ENCODE peak calls at places on chromosomes 3 and 15, in six cellular contexts. One of them, this sample, is unnamed.

GRCh38 chr3:115960799-115961198 is 337.5 kb downstream of the GAP43 start:
- DNase-seq in GM12878: no peak
- DNase-seq in SK-N-SH: peak; percentile 45
- DNase-seq in HepG2: no peak
- DNase-seq in A549: no peak
- DNase-seq in K562: no peak
- DNase-seq in this sample: no peak

GRCh38 chr3:12139111-12139511 is 19.6 kb downstream of the TIMP4 start:
- DNase-seq in HepG2: peak; percentile 33
- DNase-seq in K562: no peak
- DNase-seq in GM12878: no peak
- DNase-seq in A549: peak; percentile 43
- DNase-seq in SK-N-SH: peak; percentile 35
- DNase-seq in this sample: peak; percentile 23

GRCh38 chr3:141410408-141410807 is 42.1 kb downstream of the ZBTB38 start:
- DNase-seq in HepG2: no peak
- DNase-seq in GM12878: no peak
- DNase-seq in K562: no peak
- DNase-seq in A549: no peak
- DNase-seq in SK-N-SH: no peak
- DNase-seq in this sample: no peak

GRCh38 chr3:186882881-186883685 is 40.6 kb downstream of the ADIPOQ start:
- DNase-seq in A549: peak; percentile 46
- DNase-seq in SK-N-SH: peak; percentile 63
- DNase-seq in K562: peak; percentile 47
- DNase-seq in HepG2: peak; percentile 65
- DNase-seq in GM12878: no peak
- DNase-seq in this sample: no peak

GRCh38 chr3:109952924-109953323 is 615.6 kb upstream of the DPPA4 start:
- DNase-seq in HepG2: no peak
- DNase-seq in K562: no peak
- DNase-seq in A549: no peak
- DNase-seq in SK-N-SH: no peak
- DNase-seq in GM12878: no peak
- DNase-seq in this sample: no peak

GRCh38 chr15:74692327-74692726 is 3.5 kb downstream of the EDC3 start:
- DNase-seq in SK-N-SH: no peak
- DNase-seq in HepG2: no peak
- DNase-seq in GM12878: no peak
- DNase-seq in A549: no peak
- DNase-seq in K562: no peak
- DNase-seq in this sample: no peak

GRCh38 chr3:194691481-194692281 is 6.0 kb downstream of the FAM43A start:
- DNase-seq in GM12878: peak; percentile 85
- DNase-seq in K562: no peak
- DNase-seq in SK-N-SH: peak; percentile 83
- DNase-seq in HepG2: no peak
- DNase-seq in A549: no peak
- DNase-seq in this sample: no peak

GRCh38 chr15:70257573-70258220 is 160.0 kb upstream of the TLE3 start:
- DNase-seq in GM12878: no peak
- DNase-seq in SK-N-SH: no peak
- DNase-seq in HepG2: no peak
- DNase-seq in A549: no peak
- DNase-seq in K562: no peak
- DNase-seq in this sample: no peak

GRCh38 chr3:101861978-101862421 is 12.7 kb downstream of the NFKBIZ start:
- DNase-seq in GM12878: no peak
- DNase-seq in SK-N-SH: no peak
- DNase-seq in K562: no peak
- DNase-seq in A549: no peak
- DNase-seq in HepG2: no peak
- DNase-seq in this sample: no peak

GRCh38 chr3:125140011-125140813 is 72.3 kb downstream of the SLC12A8 start:
- DNase-seq in GM12878: no peak
- DNase-seq in HepG2: no peak
- DNase-seq in K562: no peak
- DNase-seq in SK-N-SH: no peak
- DNase-seq in A549: no peak
- DNase-seq in this sample: no peak

GRCh38 chr3:145903472-145904013 is 257.4 kb downstream of the PLOD2 start:
- DNase-seq in K562: no peak
- DNase-seq in SK-N-SH: no peak
- DNase-seq in HepG2: no peak
- DNase-seq in GM12878: no peak
- DNase-seq in A549: no peak
- DNase-seq in this sample: no peak
- TF ChIP-seq CHD2 in K562: no peak
- TF ChIP-seq CHD2 in SK-N-SH: no peak
- TF ChIP-seq CHD2 in HepG2: no peak
- TF ChIP-seq CHD2 in GM12878: no peak
- TF ChIP-seq CHD2 in A549: no peak
- TF ChIP-seq CHD2 in this sample: no peak

GRCh38 chr3:61563614-61564404 is 2.4 kb downstream of the PTPRG start:
- DNase-seq in K562: no peak
- DNase-seq in HepG2: no peak
- DNase-seq in SK-N-SH: peak; percentile 36
- DNase-seq in A549: no peak
- DNase-seq in GM12878: no peak
- DNase-seq in this sample: peak; percentile 50

GRCh38 chr3:61561374-61562041 is at the start of gene PTPRG:
- DNase-seq in HepG2: peak; percentile 82
- DNase-seq in SK-N-SH: peak; percentile 91
- DNase-seq in K562: no peak
- DNase-seq in A549: peak; percentile 68
- DNase-seq in GM12878: no peak
- DNase-seq in this sample: peak; percentile 61

GRCh38 chr3:61560452-61561373 is 658 bp upstream of the PTPRG start:
- DNase-seq in HepG2: peak; percentile 81
- DNase-seq in SK-N-SH: peak; percentile 68
- DNase-seq in A549: peak; percentile 57
- DNase-seq in GM12878: no peak
- DNase-seq in K562: no peak
- DNase-seq in this sample: peak; percentile 87

GRCh38 chr3:61562810-61563613 is 1.6 kb downstream of the PTPRG start:
- DNase-seq in K562: no peak
- DNase-seq in A549: peak; percentile 7
- DNase-seq in SK-N-SH: peak; percentile 60
- DNase-seq in HepG2: peak; percentile 20
- DNase-seq in GM12878: no peak
- DNase-seq in this sample: peak; percentile 57

GRCh38 chr3:61562042-61562809 is 855 bp downstream of the PTPRG start:
- DNase-seq in A549: peak; percentile 10
- DNase-seq in SK-N-SH: peak; percentile 74
- DNase-seq in K562: no peak
- DNase-seq in HepG2: no peak
- DNase-seq in GM12878: no peak
- DNase-seq in this sample: no peak
- TF ChIP-seq CHD2 in A549: no peak
- TF ChIP-seq CHD2 in SK-N-SH: no peak
- TF ChIP-seq CHD2 in K562: no peak
- TF ChIP-seq CHD2 in HepG2: no peak
- TF ChIP-seq CHD2 in GM12878: no peak
- TF ChIP-seq CHD2 in this sample: no peak

DNA sequence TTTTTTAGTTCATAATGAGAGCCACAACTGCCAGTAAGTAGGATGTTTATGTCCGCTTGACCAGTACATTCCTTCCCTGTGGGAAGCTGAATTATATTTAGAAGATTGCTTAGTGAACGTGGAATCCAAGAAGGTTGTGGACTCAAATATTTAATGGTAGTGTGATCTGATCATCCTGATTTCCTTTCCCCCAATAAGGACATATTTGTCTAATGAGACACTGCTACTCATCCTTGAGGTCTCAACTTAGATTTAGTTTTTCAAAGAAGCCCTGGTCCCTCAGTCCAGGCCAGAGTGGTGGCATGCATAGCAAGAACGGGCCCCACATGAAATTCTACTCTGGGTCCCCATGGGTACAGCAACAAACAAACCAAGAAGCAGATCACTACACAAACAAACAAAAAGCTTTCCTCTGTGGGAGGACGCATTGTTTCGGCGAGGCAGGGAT is 60.8 kb downstream of the USP13 start:
- DNase-seq in K562: no peak
- DNase-seq in A549: no peak
- DNase-seq in HepG2: no peak
- DNase-seq in GM12878: no peak
- DNase-seq in SK-N-SH: no peak
- DNase-seq in this sample: no peak
- TF ChIP-seq CHD2 in K562: no peak
- TF ChIP-seq CHD2 in A549: no peak
- TF ChIP-seq CHD2 in HepG2: no peak
- TF ChIP-seq CHD2 in GM12878: no peak
- TF ChIP-seq CHD2 in SK-N-SH: no peak
- TF ChIP-seq CHD2 in this sample: no peak

GRCh38 chr3:160473233-160473632 is 23.6 kb upstream of the TRIM59 start:
- DNase-seq in SK-N-SH: no peak
- DNase-seq in HepG2: no peak
- DNase-seq in K562: no peak
- DNase-seq in A549: no peak
- DNase-seq in GM12878: no peak
- DNase-seq in this sample: no peak

GRCh38 chr3:160473978-160474377 is 24.4 kb upstream of the TRIM59 start:
- DNase-seq in HepG2: no peak
- DNase-seq in K562: no peak
- DNase-seq in GM12878: no peak
- DNase-seq in SK-N-SH: peak; percentile 71
- DNase-seq in A549: no peak
- DNase-seq in this sample: no peak

GRCh38 chr3:160474416-160474838 is 24.8 kb upstream of the TRIM59 start:
- DNase-seq in SK-N-SH: peak; percentile 27
- DNase-seq in A549: no peak
- DNase-seq in HepG2: no peak
- DNase-seq in K562: no peak
- DNase-seq in GM12878: no peak
- DNase-seq in this sample: no peak

GRCh38 chr3:160471892-160472291 is 22.3 kb upstream of the TRIM59 start:
- DNase-seq in K562: no peak
- DNase-seq in HepG2: no peak
- DNase-seq in GM12878: no peak
- DNase-seq in A549: no peak
- DNase-seq in SK-N-SH: no peak
- DNase-seq in this sample: no peak

DNA sequence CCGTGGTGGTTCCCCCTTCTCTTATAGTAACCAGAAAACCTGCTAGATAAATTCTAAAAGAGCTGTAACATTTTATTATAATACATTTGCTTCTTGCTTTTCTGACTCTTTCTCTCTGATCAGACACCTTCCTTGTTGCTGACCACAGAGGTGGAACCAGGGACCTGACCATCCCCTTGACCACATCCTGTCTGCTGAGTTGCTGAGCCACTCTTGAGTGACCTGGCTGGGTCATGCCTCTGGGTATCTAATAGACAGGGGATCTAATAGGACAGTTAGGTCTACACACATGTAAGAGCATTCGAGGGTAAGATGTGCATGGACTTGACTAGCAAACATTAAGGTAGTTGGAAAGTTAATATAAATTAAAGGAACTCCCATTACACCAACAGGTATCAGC is 22.8 kb upstream of the TRIM59 start:
- DNase-seq in A549: no peak
- DNase-seq in HepG2: no peak
- DNase-seq in GM12878: no peak
- DNase-seq in K562: no peak
- DNase-seq in SK-N-SH: no peak
- DNase-seq in this sample: no peak
- TF ChIP-seq CHD2 in A549: no peak
- TF ChIP-seq CHD2 in HepG2: no peak
- TF ChIP-seq CHD2 in GM12878: no peak
- TF ChIP-seq CHD2 in K562: no peak
- TF ChIP-seq CHD2 in SK-N-SH: no peak
- TF ChIP-seq CHD2 in this sample: no peak

GRCh38 chr3:177281292-177281942 is 84.1 kb upstream of the TBL1XR1 start:
- DNase-seq in K562: no peak
- DNase-seq in SK-N-SH: no peak
- DNase-seq in A549: no peak
- DNase-seq in GM12878: no peak
- DNase-seq in HepG2: no peak
- DNase-seq in this sample: no peak
- TF ChIP-seq CHD2 in K562: no peak
- TF ChIP-seq CHD2 in SK-N-SH: no peak
- TF ChIP-seq CHD2 in A549: no peak
- TF ChIP-seq CHD2 in GM12878: no peak
- TF ChIP-seq CHD2 in HepG2: no peak
- TF ChIP-seq CHD2 in this sample: no peak

GRCh38 chr3:10783360-10784346 is 32.4 kb upstream of the SLC6A11 start:
- DNase-seq in GM12878: no peak
- DNase-seq in A549: peak; percentile 40
- DNase-seq in SK-N-SH: peak; percentile 42
- DNase-seq in K562: peak; percentile 69
- DNase-seq in HepG2: peak; percentile 36
- DNase-seq in this sample: peak; percentile 66

GRCh38 chr3:10780243-10780642 is 35.8 kb upstream of the SLC6A11 start:
- DNase-seq in SK-N-SH: no peak
- DNase-seq in K562: no peak
- DNase-seq in HepG2: no peak
- DNase-seq in A549: no peak
- DNase-seq in GM12878: no peak
- DNase-seq in this sample: no peak

GRCh38 chr3:10779293-10779805 is 36.7 kb upstream of the SLC6A11 start:
- DNase-seq in GM12878: no peak
- DNase-seq in HepG2: no peak
- DNase-seq in K562: no peak
- DNase-seq in A549: no peak
- DNase-seq in SK-N-SH: no peak
- DNase-seq in this sample: no peak

GRCh38 chr3:10780922-10781321 is 35.1 kb upstream of the SLC6A11 start:
- DNase-seq in K562: no peak
- DNase-seq in GM12878: no peak
- DNase-seq in SK-N-SH: no peak
- DNase-seq in HepG2: no peak
- DNase-seq in A549: no peak
- DNase-seq in this sample: no peak

DNA sequence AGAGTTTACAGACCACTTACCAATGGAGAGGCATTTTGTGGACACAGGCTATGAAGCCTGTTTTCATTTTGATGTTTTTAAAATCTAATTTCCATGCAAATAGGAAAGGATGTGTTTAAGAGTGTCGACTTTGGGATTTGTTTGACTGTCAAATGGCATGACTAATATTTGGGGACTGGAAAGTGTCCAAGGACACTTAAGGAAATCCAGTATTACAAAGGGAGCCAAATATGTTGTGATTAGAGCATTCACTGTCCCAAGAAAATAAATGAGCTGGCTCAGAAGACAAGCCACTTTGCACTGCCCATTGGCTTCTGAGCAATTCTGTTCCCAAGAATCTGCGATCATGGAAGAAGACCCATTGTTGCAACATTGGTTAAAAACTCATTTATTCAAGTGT is 34.0 kb upstream of the SLC6A11 start:
- DNase-seq in GM12878: no peak
- DNase-seq in HepG2: no peak
- DNase-seq in A549: no peak
- DNase-seq in K562: no peak
- DNase-seq in SK-N-SH: no peak
- DNase-seq in this sample: no peak
- TF ChIP-seq CHD2 in GM12878: no peak
- TF ChIP-seq CHD2 in HepG2: no peak
- TF ChIP-seq CHD2 in A549: no peak
- TF ChIP-seq CHD2 in K562: no peak
- TF ChIP-seq CHD2 in SK-N-SH: no peak
- TF ChIP-seq CHD2 in this sample: no peak